ENCODE peak calls at places on chromosomes 2 and 18, in six cellular contexts. One of them, this sample, is unnamed.

GRCh38 chr2:17757321-17757720 is 3.4 kb downstream of the GEN1 start:
- DNase-seq in MCF 10A: peak
- DNase-seq in iris pigment epithelial cell: peak
- DNase-seq in RCC 7860: peak
- DNase-seq in choroid plexus epithelial cell: peak
- DNase-seq in GM12865: no peak
- DNase-seq in this sample: no peak

GRCh38 chr2:25920326-25920725 is 42.0 kb upstream of the ASXL2 start:
- DNase-seq in MCF 10A: peak
- DNase-seq in iris pigment epithelial cell: peak
- DNase-seq in RCC 7860: no peak
- DNase-seq in choroid plexus epithelial cell: peak
- DNase-seq in GM12865: no peak
- DNase-seq in this sample: no peak

GRCh38 chr18:3265564-3266033 is 3.7 kb downstream of the MYL12B start:
- DNase-seq in MCF 10A: no peak
- DNase-seq in iris pigment epithelial cell: peak
- DNase-seq in RCC 7860: no peak
- DNase-seq in choroid plexus epithelial cell: peak
- DNase-seq in GM12865: no peak
- DNase-seq in this sample: no peak

GRCh38 chr2:203636896-203637818 is 69.3 kb upstream of the CD28 start:
- DNase-seq in MCF 10A: peak
- DNase-seq in iris pigment epithelial cell: peak
- DNase-seq in RCC 7860: no peak
- DNase-seq in choroid plexus epithelial cell: peak
- DNase-seq in GM12865: no peak
- DNase-seq in this sample: no peak

GRCh38 chr18:10405014-10405493 is 49.4 kb upstream of the APCDD1 start:
- DNase-seq in MCF 10A: no peak
- DNase-seq in iris pigment epithelial cell: no peak
- DNase-seq in RCC 7860: no peak
- DNase-seq in choroid plexus epithelial cell: no peak
- DNase-seq in GM12865: no peak
- DNase-seq in this sample: no peak

GRCh38 chr2:15784106-15784885 is 156.1 kb upstream of the MYCN start:
- DNase-seq in MCF 10A: no peak
- DNase-seq in iris pigment epithelial cell: no peak
- DNase-seq in RCC 7860: no peak
- DNase-seq in choroid plexus epithelial cell: no peak
- DNase-seq in GM12865: no peak
- DNase-seq in this sample: no peak

GRCh38 chr2:219358170-219359075 is 25.9 kb upstream of the RESP18 start:
- DNase-seq in MCF 10A: no peak
- DNase-seq in iris pigment epithelial cell: no peak
- DNase-seq in RCC 7860: no peak
- DNase-seq in choroid plexus epithelial cell: no peak
- DNase-seq in GM12865: no peak
- DNase-seq in this sample: no peak

GRCh38 chr2:215736653-215737290 is 276.6 kb downstream of the MREG start:
- DNase-seq in MCF 10A: peak
- DNase-seq in iris pigment epithelial cell: peak
- DNase-seq in RCC 7860: peak
- DNase-seq in choroid plexus epithelial cell: peak
- DNase-seq in GM12865: no peak
- DNase-seq in this sample: no peak

GRCh38 chr18:55275042-55275897 is 312.7 kb downstream of the TCF4 start:
- DNase-seq in MCF 10A: peak
- DNase-seq in iris pigment epithelial cell: peak
- DNase-seq in RCC 7860: peak
- DNase-seq in choroid plexus epithelial cell: peak
- DNase-seq in GM12865: peak
- DNase-seq in this sample: no peak

GRCh38 chr2:71353247-71353646 is 21.7 kb downstream of the ZNF638 start:
- DNase-seq in MCF 10A: no peak
- DNase-seq in iris pigment epithelial cell: no peak
- DNase-seq in RCC 7860: no peak
- DNase-seq in choroid plexus epithelial cell: no peak
- DNase-seq in GM12865: peak
- DNase-seq in this sample: no peak

GRCh38 chr2:127426501-127427354 is 8.5 kb downstream of the PROC start:
- DNase-seq in MCF 10A: no peak
- DNase-seq in iris pigment epithelial cell: no peak
- DNase-seq in RCC 7860: no peak
- DNase-seq in choroid plexus epithelial cell: no peak
- DNase-seq in GM12865: no peak
- DNase-seq in this sample: no peak

GRCh38 chr2:98569197-98569793 is 39.0 kb downstream of the COA5 start:
- DNase-seq in MCF 10A: peak
- DNase-seq in iris pigment epithelial cell: no peak
- DNase-seq in RCC 7860: no peak
- DNase-seq in choroid plexus epithelial cell: peak
- DNase-seq in GM12865: peak
- DNase-seq in this sample: no peak

GRCh38 chr2:45895477-45895876 is 244.0 kb downstream of the PRKCE start:
- DNase-seq in MCF 10A: no peak
- DNase-seq in iris pigment epithelial cell: peak
- DNase-seq in RCC 7860: no peak
- DNase-seq in choroid plexus epithelial cell: peak
- DNase-seq in GM12865: no peak
- DNase-seq in this sample: no peak

GRCh38 chr2:56314809-56315208 is 131.0 kb downstream of the CCDC85A start:
- DNase-seq in MCF 10A: no peak
- DNase-seq in iris pigment epithelial cell: no peak
- DNase-seq in RCC 7860: no peak
- DNase-seq in choroid plexus epithelial cell: no peak
- DNase-seq in GM12865: no peak
- DNase-seq in this sample: peak

GRCh38 chr2:183610724-183611123 is 486.5 kb downstream of the NUP35 start:
- DNase-seq in MCF 10A: no peak
- DNase-seq in iris pigment epithelial cell: no peak
- DNase-seq in RCC 7860: no peak
- DNase-seq in choroid plexus epithelial cell: no peak
- DNase-seq in GM12865: no peak
- DNase-seq in this sample: no peak

GRCh38 chr18:22844184-22844583 is 88.9 kb upstream of the RBBP8 start:
- DNase-seq in MCF 10A: peak
- DNase-seq in iris pigment epithelial cell: no peak
- DNase-seq in RCC 7860: peak
- DNase-seq in choroid plexus epithelial cell: no peak
- DNase-seq in GM12865: no peak
- DNase-seq in this sample: no peak

GRCh38 chr18:3402962-3403585 is 46.9 kb upstream of the TGIF1 start:
- DNase-seq in MCF 10A: no peak
- DNase-seq in iris pigment epithelial cell: peak
- DNase-seq in RCC 7860: no peak
- DNase-seq in choroid plexus epithelial cell: peak
- DNase-seq in GM12865: peak
- DNase-seq in this sample: no peak

GRCh38 chr2:212911011-212911410 is 240.4 kb downstream of the IKZF2 start:
- DNase-seq in MCF 10A: no peak
- DNase-seq in iris pigment epithelial cell: no peak
- DNase-seq in RCC 7860: no peak
- DNase-seq in choroid plexus epithelial cell: no peak
- DNase-seq in GM12865: peak
- DNase-seq in this sample: no peak

GRCh38 chr2:214126135-214126534 is 284.7 kb upstream of the VWC2L start:
- DNase-seq in MCF 10A: peak
- DNase-seq in iris pigment epithelial cell: peak
- DNase-seq in RCC 7860: peak
- DNase-seq in choroid plexus epithelial cell: peak
- DNase-seq in GM12865: no peak
- DNase-seq in this sample: no peak

GRCh38 chr18:73777356-73778051 is 370.1 kb downstream of the FBXO15 start:
- DNase-seq in MCF 10A: no peak
- DNase-seq in iris pigment epithelial cell: no peak
- DNase-seq in RCC 7860: no peak
- DNase-seq in choroid plexus epithelial cell: no peak
- DNase-seq in GM12865: no peak
- DNase-seq in this sample: no peak

GRCh38 chr2:51698005-51698404 is 666.1 kb upstream of the NRXN1 start:
- DNase-seq in MCF 10A: no peak
- DNase-seq in iris pigment epithelial cell: no peak
- DNase-seq in RCC 7860: no peak
- DNase-seq in choroid plexus epithelial cell: no peak
- DNase-seq in GM12865: no peak
- DNase-seq in this sample: no peak

GRCh38 chr2:94986392-94986963 is 39.0 kb upstream of the MAL start:
- DNase-seq in MCF 10A: peak
- DNase-seq in iris pigment epithelial cell: peak
- DNase-seq in RCC 7860: peak
- DNase-seq in choroid plexus epithelial cell: peak
- DNase-seq in GM12865: peak
- DNase-seq in this sample: no peak

GRCh38 chr2:118565816-118566540 is 281.5 kb downstream of the EN1 start:
- DNase-seq in MCF 10A: no peak
- DNase-seq in iris pigment epithelial cell: no peak
- DNase-seq in RCC 7860: no peak
- DNase-seq in choroid plexus epithelial cell: no peak
- DNase-seq in GM12865: no peak
- DNase-seq in this sample: no peak

GRCh38 chr2:223647258-223647952 is 45.2 kb upstream of the SCG2 start:
- DNase-seq in MCF 10A: no peak
- DNase-seq in iris pigment epithelial cell: no peak
- DNase-seq in RCC 7860: no peak
- DNase-seq in choroid plexus epithelial cell: no peak
- DNase-seq in GM12865: peak
- DNase-seq in this sample: no peak

GRCh38 chr18:44803019-44803650 is 122.4 kb downstream of the SETBP1 start:
- DNase-seq in MCF 10A: no peak
- DNase-seq in iris pigment epithelial cell: peak
- DNase-seq in RCC 7860: no peak
- DNase-seq in choroid plexus epithelial cell: peak
- DNase-seq in GM12865: peak
- DNase-seq in this sample: peak

GRCh38 chr2:20231159-20231558 is 6.2 kb upstream of the SDC1 start:
- DNase-seq in MCF 10A: no peak
- DNase-seq in iris pigment epithelial cell: no peak
- DNase-seq in RCC 7860: no peak
- DNase-seq in choroid plexus epithelial cell: no peak
- DNase-seq in GM12865: no peak
- DNase-seq in this sample: no peak

GRCh38 chr2:33212151-33212550 is 264.3 kb upstream of the RASGRP3 start:
- DNase-seq in MCF 10A: peak
- DNase-seq in iris pigment epithelial cell: peak
- DNase-seq in RCC 7860: no peak
- DNase-seq in choroid plexus epithelial cell: peak
- DNase-seq in GM12865: no peak
- DNase-seq in this sample: no peak

GRCh38 chr2:241855245-241855887 is 3.3 kb downstream of the PDCD1 start:
- DNase-seq in MCF 10A: no peak
- DNase-seq in iris pigment epithelial cell: no peak
- DNase-seq in RCC 7860: no peak
- DNase-seq in choroid plexus epithelial cell: no peak
- DNase-seq in GM12865: no peak
- DNase-seq in this sample: no peak

GRCh38 chr2:64463784-64464183 is 9.8 kb downstream of the LGALSL start:
- DNase-seq in MCF 10A: peak
- DNase-seq in iris pigment epithelial cell: peak
- DNase-seq in RCC 7860: no peak
- DNase-seq in choroid plexus epithelial cell: peak
- DNase-seq in GM12865: no peak
- DNase-seq in this sample: no peak